ENCODE peak calls at places on chromosomes 6 and 20, in six cellular contexts. B is nucleus accumbens, C is mucosa of gallbladder, X is upper lobe of right lung, L is OCI-LY7, F is retina. H is an unnamed sample.
A peak's percentile ranks its signal among the peaks of the same experiment; 100 is the strongest.

GRCh38 chr6:90177544-90178293 is 118.9 kb downstream of the BACH2 start:
- DNase-seq in B (no peak), C (no peak), X (no peak), L (no peak), F (no peak), H (no peak)

GRCh38 chr20:31663838-31664695 is 26.4 kb downstream of the COX4I2 start:
- DNase-seq in B (peak; percentile 16), C (no peak), X (peak; percentile 78), L (no peak), F (no peak), H (no peak)

GRCh38 chr6:159996626-159997497 is 28.0 kb downstream of the IGF2R start:
- DNase-seq in B (no peak), C (no peak), X (no peak), L (no peak), F (no peak), H (no peak)

GRCh38 chr20:47317127-47317895 is 39.2 kb downstream of the ZMYND8 start:
- DNase-seq in B (peak; percentile 62), C (peak; percentile 54), X (peak; percentile 91), L (peak; percentile 41), F (peak; percentile 44), H (peak; percentile 96)

GRCh38 chr6:21103626-21104224 is 489.8 kb upstream of the SOX4 start:
- DNase-seq in B (no peak), C (no peak), X (no peak), L (no peak), F (no peak), H (no peak)

GRCh38 chr20:21100590-21101452 is 5.3 kb downstream of the LINC00237 start:
- DNase-seq in B (peak; percentile 47), C (no peak), X (peak; percentile 67), L (peak; percentile 47), F (peak; percentile 87), H (no peak)

GRCh38 chr6:1247058-1247457 is 64.8 kb upstream of the FOXQ1 start:
- DNase-seq in B (no peak), C (no peak), X (no peak), L (no peak), F (no peak), H (no peak)

GRCh38 chr6:129748901-129749748 is 39.1 kb upstream of the ARHGAP18 start:
- DNase-seq in B (no peak), C (no peak), X (no peak), L (no peak), F (no peak), H (no peak)

GRCh38 chr6:78947962-78948361 is 80.6 kb downstream of the IRAK1BP1 start:
- DNase-seq in B (no peak), C (no peak), X (no peak), L (no peak), F (no peak), H (no peak)

GRCh38 chr6:170476360-170476759 is 76.7 kb downstream of the PSMB1 start:
- DNase-seq in B (no peak), C (no peak), X (no peak), L (no peak), F (no peak), H (no peak)

GRCh38 chr6:149436647-149437046 is 36.6 kb downstream of the SUMO4 start:
- DNase-seq in B (no peak), C (no peak), X (no peak), L (no peak), F (no peak), H (no peak)

GRCh38 chr20:59403261-59403961 is 103.0 kb downstream of the EDN3 start:
- DNase-seq in B (peak; percentile 35), C (peak; percentile 54), X (peak; percentile 73), L (peak; percentile 39), F (peak; percentile 93), H (peak; percentile 31)

GRCh38 chr6:149918151-149918905 is 4.6 kb downstream of the RAET1G start:
- DNase-seq in B (no peak), C (no peak), X (peak; percentile 42), L (no peak), F (no peak), H (no peak)

GRCh38 chr6:168377481-168377850 is 57.9 kb upstream of the DACT2 start:
- DNase-seq in B (no peak), C (no peak), X (peak; percentile 57), L (no peak), F (no peak), H (no peak)

GRCh38 chr6:52610745-52611355 is 34.0 kb upstream of the TRAM2 start:
- DNase-seq in B (no peak), C (no peak), X (no peak), L (no peak), F (no peak), H (no peak)

GRCh38 chr6:1053587-1053986 is 258.3 kb upstream of the FOXQ1 start:
- DNase-seq in B (no peak), C (no peak), X (no peak), L (no peak), F (no peak), H (no peak)

GRCh38 chr20:2545594-2545993 is 9.2 kb downstream of the TMC2 start:
- DNase-seq in B (no peak), C (no peak), X (no peak), L (no peak), F (no peak), H (no peak)

GRCh38 chr6:12718025-12718424 is 1.5 kb downstream of the PHACTR1 start:
- DNase-seq in B (no peak), C (no peak), X (no peak), L (no peak), F (no peak), H (no peak)

GRCh38 chr6:6008114-6008647 is 1.5 kb upstream of the NRN1 start:
- DNase-seq in B (no peak), C (no peak), X (no peak), L (no peak), F (no peak), H (no peak)

GRCh38 chr6:33410711-33411631 is at the start of gene PHF1:
- DNase-seq in B (peak; percentile 80), C (peak; percentile 44), X (no peak), L (no peak), F (peak; percentile 79), H (no peak)

GRCh38 chr6:159819932-159820640 is 20.0 kb downstream of the PNLDC1 start:
- DNase-seq in B (no peak), C (no peak), X (no peak), L (peak; percentile 54), F (peak; percentile 39), H (no peak)

GRCh38 chr6:86107985-86108384 is 465.3 kb upstream of the SYNCRIP start:
- DNase-seq in B (no peak), C (no peak), X (no peak), L (no peak), F (no peak), H (no peak)

GRCh38 chr6:55528624-55529023 is 50.4 kb downstream of the HMGCLL1 start:
- DNase-seq in B (no peak), C (no peak), X (no peak), L (peak; percentile 39), F (no peak), H (peak; percentile 6)

GRCh38 chr6:132065556-132065955 is 114.4 kb upstream of the CCN2 start:
- DNase-seq in B (no peak), C (no peak), X (no peak), L (no peak), F (no peak), H (peak; percentile 30)

GRCh38 chr6:7821426-7821825 is 89.2 kb downstream of the TXNDC5 start:
- DNase-seq in B (no peak), C (no peak), X (no peak), L (no peak), F (no peak), H (no peak)

GRCh38 chr6:43396408-43397149 is 27.1 kb upstream of the ZNF318 start:
- DNase-seq in B (no peak), C (no peak), X (no peak), L (no peak), F (no peak), H (peak; percentile 42)

GRCh38 chr6:89022747-89023289 is 57.7 kb upstream of the PNRC1 start:
- DNase-seq in B (no peak), C (no peak), X (no peak), L (no peak), F (no peak), H (no peak)

GRCh38 chr6:24902782-24903181 is 33.0 kb downstream of the RIPOR2 start:
- DNase-seq in B (no peak), C (no peak), X (no peak), L (no peak), F (no peak), H (no peak)

GRCh38 chr6:39411465-39411864 is 89.0 kb upstream of the KCNK16 start:
- DNase-seq in B (peak; percentile 73), C (no peak), X (no peak), L (no peak), F (no peak), H (no peak)

GRCh38 chr6:157222201-157222981 is 100.9 kb downstream of the TMEM242 start:
- DNase-seq in B (no peak), C (no peak), X (peak; percentile 58), L (peak; percentile 23), F (peak; percentile 27), H (no peak)

GRCh38 chr6:97674802-97675201 is 391.8 kb upstream of the MMS22L start:
- DNase-seq in B (no peak), C (no peak), X (no peak), L (no peak), F (no peak), H (no peak)

GRCh38 chr6:52417675-52418111 is 2.4 kb upstream of the EFHC1 start:
- DNase-seq in B (no peak), C (peak; percentile 65), X (no peak), L (no peak), F (no peak), H (no peak)

H was measured in PC-9.